ENCODE peak calls at places on chromosomes 7 and 10, in ten cellular contexts. Y is ovary, N is GM12878, P is A549, F is HepG2, O is sigmoid colon, W is upper lobe of left lung, G is transverse colon, Q is H1, U is K562. L is an unnamed sample.

GRCh38 chr7:148982596-148983219 is 45.6 kb downstream of the PDIA4 start:
- DNase-seq in Y (peak; percentile 59), U (peak; percentile 23), G (no peak), P (peak; percentile 44), F (no peak), N (no peak), O (no peak), Q (no peak), W (no peak), L (no peak)

GRCh38 chr7:44735403-44736165 is 13.1 kb upstream of the ZMIZ2 start:
- DNase-seq in W (no peak), G (no peak), P (peak; percentile 89), O (no peak), F (peak; percentile 30), N (peak; percentile 78), Q (no peak), Y (no peak), U (no peak), L (no peak)

GRCh38 chr7:25260862-25261454 is 32.7 kb upstream of the NPVF start:
- DNase-seq in G (no peak), F (no peak), O (no peak), W (no peak), P (no peak), U (no peak), Y (no peak), N (no peak), Q (no peak), L (no peak)

GRCh38 chr7:30595461-30596042 is 874 bp downstream of the GARS1 start:
- DNase-seq in U (no peak), W (no peak), O (no peak), P (no peak), Y (no peak), F (no peak), Q (no peak), G (no peak), N (peak; percentile 1), L (no peak)

GRCh38 chr10:77846718-77847311 is 79.7 kb downstream of the DLG5 start:
- DNase-seq in U (peak; percentile 86), P (peak; percentile 67), W (peak; percentile 73), F (peak; percentile 53), N (no peak), O (peak; percentile 91), G (peak; percentile 85), Q (peak; percentile 95), Y (peak; percentile 86), L (peak; percentile 90)

GRCh38 chr10:128095753-128096469 is 30.3 kb downstream of the MKI67 start:
- DNase-seq in P (no peak), U (no peak), N (no peak), F (no peak), O (no peak), Y (no peak), Q (no peak), W (no peak), G (no peak), L (no peak)

GRCh38 chr7:47795631-47796030 is 152.6 kb downstream of the PKD1L1 start:
- DNase-seq in O (no peak), W (no peak), Q (no peak), N (no peak), P (no peak), U (no peak), Y (no peak), F (no peak), G (no peak), L (no peak)

GRCh38 chr7:111532625-111533024 is 29.7 kb downstream of the IMMP2L start:
- DNase-seq in N (no peak), Y (no peak), G (no peak), O (no peak), P (no peak), Q (no peak), F (no peak), W (no peak), U (no peak), L (no peak)

GRCh38 chr7:1585142-1585981 is 15.5 kb upstream of the PSMG3 start:
- DNase-seq in N (no peak), G (no peak), W (no peak), P (no peak), Y (no peak), U (no peak), F (no peak), O (no peak), Q (no peak), L (no peak)

DNA sequence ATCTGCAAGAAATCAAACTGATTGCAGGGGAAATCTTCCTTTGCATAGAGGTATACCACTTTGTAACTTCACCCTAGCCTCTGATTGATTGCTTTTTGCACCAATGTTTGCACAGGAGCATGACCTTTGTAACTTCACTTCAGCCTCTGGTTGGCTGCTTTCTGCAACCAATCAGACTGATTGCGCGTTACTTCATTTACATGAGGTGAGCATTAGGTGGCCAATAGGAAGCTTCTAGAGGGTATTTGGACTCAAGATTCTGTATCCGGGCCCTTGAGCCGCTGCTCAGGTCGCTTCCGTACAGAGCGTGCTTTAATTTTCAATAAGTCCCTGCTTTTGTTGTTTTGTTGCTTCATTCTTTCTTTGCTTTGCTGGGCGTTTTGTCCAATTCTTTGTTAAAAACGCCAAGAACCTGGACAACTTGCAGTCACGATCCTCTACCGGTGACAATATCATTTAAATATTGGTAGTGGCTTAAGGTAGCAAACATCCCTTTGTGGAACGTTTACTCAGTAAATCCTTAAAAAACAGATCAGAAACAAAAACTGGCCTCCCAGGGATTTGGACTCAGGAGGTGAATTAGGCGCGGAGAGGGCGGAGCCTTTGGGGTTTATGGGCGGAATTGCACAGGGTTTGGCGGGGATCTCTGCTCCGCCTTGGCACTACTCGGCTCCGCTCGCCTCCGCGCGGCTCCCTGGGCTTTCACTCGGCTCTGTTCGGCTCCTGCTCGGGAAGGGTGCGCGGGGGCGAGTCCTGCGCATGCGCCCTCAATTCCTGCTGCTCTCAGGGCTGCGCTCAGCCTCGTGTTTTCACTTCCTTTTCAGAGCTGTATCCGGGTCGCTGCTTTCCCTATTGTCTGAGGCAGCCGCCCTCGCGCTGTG is at the start of gene PHF14:
- DNase-seq in O (peak; percentile 98), Q (peak; percentile 96), W (peak; percentile 98), G (peak; percentile 98), Y (peak; percentile 96), P (peak; percentile 98), F (peak; percentile 97), N (peak; percentile 88), U (peak; percentile 95), L (peak; percentile 97)
- TF ChIP-seq EP300 in O (no peak), Q (no peak), W (no peak), G (no peak), Y (no peak), P (no peak), F (no peak), N (no peak), U (no peak), L (no peak)

DNA sequence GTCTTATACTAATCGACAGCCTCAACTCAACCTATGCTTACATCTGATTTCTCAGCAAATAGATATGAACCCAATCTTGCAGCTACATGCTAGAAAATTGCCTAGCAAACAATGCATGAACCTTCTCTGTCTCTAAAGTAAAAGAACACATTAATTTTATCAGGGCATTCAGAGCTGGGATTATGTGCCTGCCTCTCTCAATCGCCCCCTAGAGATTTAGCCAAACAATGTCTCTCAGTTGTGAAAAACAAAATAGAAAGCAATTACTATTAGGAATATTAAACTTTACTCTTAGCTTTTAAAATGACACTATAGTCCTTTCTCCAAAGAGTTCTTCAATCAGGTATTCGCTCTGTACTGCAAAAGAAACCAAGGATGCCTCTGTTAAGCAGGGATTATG is 737.1 kb downstream of the PARD3 start:
- DNase-seq in N (no peak), G (no peak), P (no peak), U (no peak), O (no peak), W (no peak), Y (no peak), Q (no peak), F (no peak), L (no peak)
- TF ChIP-seq CTCF in N (no peak), G (no peak), P (no peak), U (no peak), O (no peak), W (no peak), Y (no peak), Q (no peak), F (no peak), L (no peak)

GRCh38 chr7:36708765-36709164 is 15.5 kb downstream of the AOAH start:
- DNase-seq in F (no peak), W (no peak), U (no peak), Y (no peak), P (no peak), N (no peak), Q (no peak), G (no peak), O (no peak), L (no peak)
- TF ChIP-seq EP300 in F (no peak), W (no peak), U (no peak), Y (no peak), P (no peak), N (no peak), Q (no peak), G (no peak), O (no peak), L (no peak)

GRCh38 chr7:98171449-98171848 is 39.8 kb upstream of the BHLHA15 start:
- DNase-seq in U (no peak), Y (no peak), O (no peak), F (no peak), Q (no peak), W (no peak), P (no peak), G (no peak), N (no peak), L (peak; percentile 43)

GRCh38 chr7:98168181-98168903 is 42.9 kb upstream of the BHLHA15 start:
- DNase-seq in Y (peak; percentile 69), G (peak; percentile 76), O (no peak), P (peak; percentile 71), W (peak; percentile 75), Q (peak; percentile 78), U (peak; percentile 83), N (peak; percentile 16), F (peak; percentile 66), L (no peak)

GRCh38 chr7:98167653-98168052 is 43.6 kb upstream of the BHLHA15 start:
- DNase-seq in Y (no peak), Q (no peak), U (no peak), P (no peak), N (no peak), F (no peak), G (no peak), W (no peak), O (no peak), L (no peak)

GRCh38 chr7:98170944-98171343 is 40.3 kb upstream of the BHLHA15 start:
- DNase-seq in G (no peak), N (no peak), P (no peak), U (no peak), O (no peak), Y (no peak), Q (no peak), F (no peak), W (no peak), L (no peak)

DNA sequence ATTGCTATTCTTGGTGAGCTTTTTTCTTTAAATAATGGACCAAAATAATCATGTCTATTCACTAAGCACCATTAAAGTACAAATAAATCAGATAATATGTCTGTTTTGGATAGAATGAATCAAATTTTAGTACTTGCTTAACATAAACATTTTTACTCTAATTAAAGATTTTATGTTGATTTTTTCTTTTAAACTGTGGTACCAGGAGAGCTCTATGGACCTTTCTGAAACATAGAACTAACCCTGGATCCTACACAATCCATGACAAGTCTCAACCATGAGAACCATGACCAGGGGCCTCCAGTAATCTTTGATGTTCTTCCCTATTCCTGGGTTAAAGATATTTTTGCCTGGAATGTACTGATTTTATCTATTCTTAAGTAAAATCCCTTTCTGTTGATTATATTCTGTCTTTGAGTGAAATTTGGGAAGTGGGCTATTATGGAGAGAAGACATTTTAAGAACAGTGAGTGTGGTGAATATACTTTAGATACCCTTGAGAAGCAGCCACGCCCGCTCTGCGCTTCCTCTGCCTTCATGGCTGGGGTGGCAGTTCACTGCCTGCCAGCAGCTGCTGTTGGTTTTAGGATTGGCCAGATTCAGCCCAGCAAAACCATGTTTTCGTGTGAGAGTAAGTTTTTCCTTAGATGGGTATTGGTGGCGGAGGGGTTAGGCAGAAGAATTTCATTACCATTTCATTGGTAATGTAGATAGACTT is 42.2 kb upstream of the BHLHA15 start:
- DNase-seq in Q (no peak), W (no peak), F (no peak), O (no peak), P (no peak), N (no peak), G (no peak), U (no peak), Y (no peak), L (no peak)
- TF ChIP-seq CTCF in Q (no peak), W (no peak), F (no peak), O (no peak), P (no peak), N (no peak), G (no peak), U (no peak), Y (no peak), L (no peak)